ENCODE peak calls at places on chromosomes 2 and 18, in five cellular contexts. One of them, this sample, is unnamed.

GRCh38 chr2:119760237-119760807 is 600 bp downstream of the PTPN4 start:
- DNase-seq in cerebellar nuclear complex: no peak
- DNase-seq in activated CD4-positive, alpha-beta T cell treated with anti-CD3 and anti-CD28 coated beads for 1 hour: no peak
- DNase-seq in effector memory CD8-positive, alpha-beta T cell: no peak
- DNase-seq in left cardiac atrium: no peak
- DNase-seq in this sample: no peak

GRCh38 chr18:62797329-62797728 is 82.0 kb downstream of the PHLPP1 start:
- DNase-seq in activated CD4-positive, alpha-beta T cell treated with anti-CD3 and anti-CD28 coated beads for 1 hour: no peak
- DNase-seq in left cardiac atrium: no peak
- DNase-seq in cerebellar nuclear complex: no peak
- DNase-seq in effector memory CD8-positive, alpha-beta T cell: no peak
- DNase-seq in this sample: no peak

GRCh38 chr2:181157326-181157725 is 176.9 kb downstream of the UBE2E3 start:
- DNase-seq in cerebellar nuclear complex: no peak
- DNase-seq in effector memory CD8-positive, alpha-beta T cell: no peak
- DNase-seq in left cardiac atrium: no peak
- DNase-seq in activated CD4-positive, alpha-beta T cell treated with anti-CD3 and anti-CD28 coated beads for 1 hour: no peak
- DNase-seq in this sample: no peak

GRCh38 chr2:38308821-38309220 is 68.3 kb downstream of the ATL2 start:
- DNase-seq in cerebellar nuclear complex: no peak
- DNase-seq in left cardiac atrium: no peak
- DNase-seq in activated CD4-positive, alpha-beta T cell treated with anti-CD3 and anti-CD28 coated beads for 1 hour: no peak
- DNase-seq in effector memory CD8-positive, alpha-beta T cell: no peak
- DNase-seq in this sample: no peak

GRCh38 chr2:108923019-108923700 is 65.9 kb downstream of the EDAR start:
- DNase-seq in cerebellar nuclear complex: no peak
- DNase-seq in left cardiac atrium: no peak
- DNase-seq in effector memory CD8-positive, alpha-beta T cell: no peak
- DNase-seq in activated CD4-positive, alpha-beta T cell treated with anti-CD3 and anti-CD28 coated beads for 1 hour: no peak
- DNase-seq in this sample: no peak

GRCh38 chr2:238236571-238236970 is 3.3 kb downstream of the HES6 start:
- DNase-seq in cerebellar nuclear complex: no peak
- DNase-seq in activated CD4-positive, alpha-beta T cell treated with anti-CD3 and anti-CD28 coated beads for 1 hour: no peak
- DNase-seq in left cardiac atrium: no peak
- DNase-seq in effector memory CD8-positive, alpha-beta T cell: no peak
- DNase-seq in this sample: no peak

GRCh38 chr18:50791599-50792438 is 28.0 kb downstream of the MRO start:
- DNase-seq in effector memory CD8-positive, alpha-beta T cell: no peak
- DNase-seq in left cardiac atrium: no peak
- DNase-seq in cerebellar nuclear complex: no peak
- DNase-seq in activated CD4-positive, alpha-beta T cell treated with anti-CD3 and anti-CD28 coated beads for 1 hour: no peak
- DNase-seq in this sample: no peak

GRCh38 chr2:235908826-235909225 is 259.4 kb downstream of the GBX2 start:
- DNase-seq in effector memory CD8-positive, alpha-beta T cell: no peak
- DNase-seq in cerebellar nuclear complex: no peak
- DNase-seq in activated CD4-positive, alpha-beta T cell treated with anti-CD3 and anti-CD28 coated beads for 1 hour: no peak
- DNase-seq in left cardiac atrium: no peak
- DNase-seq in this sample: no peak